ENCODE peak calls at places on chromosomes 2 and 18, in six cellular contexts. D, J, S, K, U and H are unnamed samples.

GRCh38 chr2:132477436-132477835 is 60.8 kb downstream of the GPR39 start:
- DNase-seq in D (no peak), J (no peak), S (no peak), K (no peak), U (no peak), H (no peak)

GRCh38 chr2:9897331-9897737 is 54.1 kb downstream of the TAF1B start:
- DNase-seq in D (peak; percentile 71), J (no peak), S (peak; percentile 90), K (no peak), U (peak; percentile 46), H (peak; percentile 93)

GRCh38 chr2:74959106-74959751 is 786 bp downstream of the POLE4 start:
- DNase-seq in D (no peak), J (peak; percentile 59), S (no peak), K (peak; percentile 80), U (no peak), H (no peak)

GRCh38 chr2:204743368-204743960 is 198.2 kb downstream of the PARD3B start:
- DNase-seq in D (no peak), J (no peak), S (no peak), K (no peak), U (no peak), H (no peak)

GRCh38 chr2:237223208-237223861 is 137.6 kb downstream of the COPS8 start:
- DNase-seq in D (peak; percentile 88), J (no peak), S (no peak), K (no peak), U (peak; percentile 81), H (peak; percentile 62)

GRCh38 chr18:78123144-78123909 is 856.3 kb upstream of the SALL3 start:
- DNase-seq in D (no peak), J (peak; percentile 58), S (no peak), K (no peak), U (no peak), H (peak; percentile 50)

GRCh38 chr18:36372902-36373301 is 75.4 kb downstream of the FHOD3 start:
- DNase-seq in D (no peak), J (no peak), S (no peak), K (no peak), U (no peak), H (no peak)

GRCh38 chr18:77472486-77472885 is 222.8 kb downstream of the GALR1 start:
- DNase-seq in D (no peak), J (no peak), S (no peak), K (no peak), U (no peak), H (no peak)

GRCh38 chr2:14909795-14910194 is 277.3 kb downstream of the LRATD1 start:
- DNase-seq in D (no peak), J (no peak), S (no peak), K (no peak), U (no peak), H (no peak)

GRCh38 chr2:127681976-127682857 is 6.9 kb upstream of the LIMS2 start:
- DNase-seq in D (no peak), J (no peak), S (peak; percentile 84), K (no peak), U (no peak), H (peak; percentile 50)

GRCh38 chr2:63855418-63856301 is 14.0 kb downstream of the UGP2 start:
- DNase-seq in D (no peak), J (no peak), S (no peak), K (no peak), U (no peak), H (no peak)

DNA sequence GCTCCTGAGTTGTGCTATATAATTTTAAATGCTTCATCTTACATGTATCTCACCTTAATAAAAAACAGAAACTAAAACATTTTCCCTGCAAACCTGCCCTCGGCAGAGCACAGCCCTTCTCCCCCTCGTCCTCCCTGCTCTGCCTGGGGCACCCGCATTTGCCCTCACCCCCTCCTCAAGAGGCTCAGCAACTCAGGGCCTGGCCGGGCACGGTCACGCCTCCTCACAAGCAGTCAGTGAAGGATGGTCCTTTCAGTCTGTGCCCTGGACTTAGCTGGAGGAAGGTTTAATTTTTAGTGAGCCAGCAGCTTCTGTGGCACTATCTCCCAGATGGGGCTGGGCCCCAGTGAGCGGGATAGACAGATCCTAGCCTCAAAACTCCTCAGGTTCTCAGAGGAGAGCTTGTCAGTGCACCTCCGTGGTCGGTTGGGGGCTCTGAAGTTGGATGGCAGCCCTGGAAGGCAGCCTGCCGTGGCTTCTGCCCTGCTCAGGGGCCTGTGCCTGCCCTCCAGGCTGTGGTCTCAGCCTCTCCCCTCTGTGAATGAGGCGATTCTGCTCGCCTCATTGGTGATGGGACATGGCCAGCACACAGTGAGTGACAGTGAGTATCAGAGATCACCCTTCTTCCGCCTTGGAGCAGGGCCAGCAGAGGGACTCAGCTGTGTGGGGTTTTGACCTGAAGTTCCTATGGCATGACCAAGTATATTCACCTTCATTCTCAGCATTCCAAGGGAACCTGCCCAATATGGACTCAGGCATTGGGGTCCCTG is 56.3 kb upstream of the AFF3 start:
- DNase-seq in D (no peak), J (no peak), S (no peak), K (no peak), U (no peak), H (no peak)
- H3K4me3 ChIP-seq in D (no peak overlapping the region), J (no peak overlapping the region), S (no peak overlapping the region), K (no peak overlapping the region), U (no peak overlapping the region), H (no peak overlapping the region)

GRCh38 chr2:434625-435024 is 146.7 kb upstream of the ALKAL2 start:
- DNase-seq in D (no peak), J (no peak), S (no peak), K (no peak), U (no peak), H (no peak)

GRCh38 chr2:436203-436602 is 148.3 kb upstream of the ALKAL2 start:
- DNase-seq in D (no peak), J (no peak), S (no peak), K (no peak), U (no peak), H (no peak)

GRCh38 chr2:439077-439476 is 151.2 kb upstream of the ALKAL2 start:
- DNase-seq in D (no peak), J (no peak), S (no peak), K (no peak), U (no peak), H (no peak)

GRCh38 chr2:437772-438393 is 150.0 kb upstream of the ALKAL2 start:
- DNase-seq in D (no peak), J (peak; percentile 79), S (no peak), K (peak; percentile 92), U (no peak), H (no peak)

GRCh38 chr2:437180-437579 is 149.3 kb upstream of the ALKAL2 start:
- DNase-seq in D (no peak), J (no peak), S (no peak), K (no peak), U (no peak), H (no peak)
- H3K27ac ChIP-seq in D (no peak overlapping the region), J (no peak overlapping the region), S (no peak overlapping the region), K (peak overlapping the region; percentile 85), U (no peak overlapping the region), H (no peak overlapping the region)

GRCh38 chr2:82790277-82791021 is 1668.6 kb downstream of the SUCLG1 start:
- DNase-seq in D (no peak), J (peak; percentile 74), S (no peak), K (no peak), U (peak; percentile 13), H (no peak)
- TF ChIP-seq CTCF in D (no peak), J (no peak), S (no peak), K (no peak), U (no peak), H (no peak)

GRCh38 chr2:134421556-134422328 is 167.9 kb downstream of the MGAT5 start:
- DNase-seq in D (no peak), J (no peak), S (no peak), K (no peak), U (no peak), H (no peak)

GRCh38 chr2:134420920-134421319 is 167.0 kb downstream of the MGAT5 start:
- DNase-seq in D (no peak), J (no peak), S (no peak), K (no peak), U (no peak), H (no peak)

GRCh38 chr2:134426721-134427120 is 172.8 kb downstream of the MGAT5 start:
- DNase-seq in D (no peak), J (no peak), S (no peak), K (no peak), U (no peak), H (no peak)

GRCh38 chr2:134429886-134430285 is 176.0 kb downstream of the MGAT5 start:
- DNase-seq in D (no peak), J (no peak), S (no peak), K (no peak), U (no peak), H (no peak)

GRCh38 chr2:134425723-134426496 is 172.0 kb downstream of the MGAT5 start:
- DNase-seq in D (no peak), J (no peak), S (no peak), K (no peak), U (no peak), H (no peak)
- H3K4me3 ChIP-seq in D (no peak overlapping the region), J (no peak overlapping the region), S (no peak overlapping the region), K (no peak overlapping the region), U (no peak overlapping the region), H (no peak overlapping the region)

GRCh38 chr2:159902722-159903121 is 104.7 kb upstream of the CD302 start:
- DNase-seq in D (no peak), J (no peak), S (no peak), K (no peak), U (no peak), H (no peak)
- H3K27ac ChIP-seq in D (no peak overlapping the region), J (no peak overlapping the region), S (no peak overlapping the region), K (peak overlapping the region; percentile 83), U (no peak overlapping the region), H (no peak overlapping the region)